ENCODE peak calls at places on chromosomes 4 and X, in seven cellular contexts. S is colonic mucosa; Q is uterus; M is left ventricle myocardium inferior; Y is CD8-positive, alpha-beta T cell; B is heart right ventricle; H is A549. R is an unnamed sample.

GRCh38 chr4:76691767-76692689 is 205.9 kb downstream of the SOWAHB start:
- DNase-seq in S (no peak), Q (no peak), M (no peak), Y (no peak), B (no peak), H (no peak), R (no peak)

GRCh38 chrX:138945219-138945618 is 233.7 kb upstream of the FGF13 start:
- DNase-seq in S (no peak), Q (no peak), M (no peak), Y (no peak), B (no peak), H (no peak), R (no peak)

GRCh38 chr4:174559894-174560293 is 37.6 kb upstream of the HPGD start:
- DNase-seq in S (no peak), Q (no peak), M (no peak), Y (no peak), B (no peak), H (no peak), R (no peak)

GRCh38 chrX:115410731-115411435 is 121.4 kb downstream of the LUZP4 start:
- DNase-seq in S (no peak), Q (no peak), M (no peak), Y (no peak), B (no peak), H (no peak), R (no peak)

GRCh38 chr4:158777423-158777822 is 8.6 kb downstream of the FNIP2 start:
- DNase-seq in S (peak), Q (no peak), M (no peak), Y (no peak), B (no peak), H (no peak), R (no peak)

GRCh38 chrX:70353524-70353923 is 63.6 kb downstream of the KIF4A start:
- DNase-seq in S (no peak), Q (no peak), M (no peak), Y (no peak), B (no peak), H (no peak), R (no peak)

GRCh38 chrX:48648299-48648698 is 35.3 kb upstream of the WAS start:
- DNase-seq in S (peak), Q (peak), M (peak), Y (peak), B (peak), H (peak), R (peak)

GRCh38 chrX:44400588-44400987 is 57.1 kb upstream of the EFHC2 start:
- DNase-seq in S (no peak), Q (no peak), M (no peak), Y (no peak), B (no peak), H (peak), R (no peak)

GRCh38 chrX:43551590-43551989 is 104.5 kb upstream of the MAOA start:
- DNase-seq in S (no peak), Q (no peak), M (no peak), Y (no peak), B (no peak), H (no peak), R (no peak)

GRCh38 chr4:153275380-153276276 is 68.9 kb upstream of the MND1 start:
- DNase-seq in S (no peak), Q (no peak), M (no peak), Y (no peak), B (no peak), H (no peak), R (no peak)

GRCh38 chr4:11732155-11732554 is 303.5 kb upstream of the HS3ST1 start:
- DNase-seq in S (peak), Q (no peak), M (no peak), Y (no peak), B (no peak), H (no peak), R (no peak)

GRCh38 chrX:39827959-39828358 is 269.8 kb downstream of the BCOR start:
- DNase-seq in S (no peak), Q (no peak), M (peak), Y (no peak), B (no peak), H (no peak), R (no peak)

GRCh38 chr4:161376275-161376674 is 787.5 kb downstream of the FSTL5 start:
- DNase-seq in S (no peak), Q (no peak), M (no peak), Y (no peak), B (no peak), H (peak), R (no peak)

GRCh38 chrX:65866146-65866545 is 173.7 kb downstream of the VSIG4 start:
- DNase-seq in S (no peak), Q (no peak), M (no peak), Y (no peak), B (no peak), H (no peak), R (no peak)

GRCh38 chrX:150364347-150365050 is 1.4 kb downstream of the MAMLD1 start:
- DNase-seq in S (peak), Q (no peak), M (peak), Y (no peak), B (peak), H (peak), R (peak)

GRCh38 chr4:89419121-89419695 is 111.6 kb upstream of the GPRIN3 start:
- DNase-seq in S (no peak), Q (no peak), M (no peak), Y (no peak), B (no peak), H (no peak), R (no peak)

GRCh38 chrX:148135738-148136137 is 154.6 kb downstream of the FMR1NB start:
- DNase-seq in S (no peak), Q (no peak), M (no peak), Y (no peak), B (no peak), H (no peak), R (no peak)

GRCh38 chrX:74249963-74250362 is 54.0 kb upstream of the ZCCHC13 start:
- DNase-seq in S (peak), Q (no peak), M (no peak), Y (no peak), B (no peak), H (peak), R (no peak)

GRCh38 chrX:118652717-118653116 is 74.7 kb upstream of the IL13RA1 start:
- DNase-seq in S (no peak), Q (no peak), M (no peak), Y (no peak), B (no peak), H (no peak), R (no peak)

GRCh38 chr4:168124008-168124641 is 31.8 kb downstream of the ANXA10 start:
- DNase-seq in S (no peak), Q (no peak), M (no peak), Y (no peak), B (no peak), H (no peak), R (no peak)

GRCh38 chr4:152408514-152409327 is 127.2 kb downstream of the FBXW7 start:
- DNase-seq in S (peak), Q (no peak), M (no peak), Y (no peak), B (no peak), H (peak), R (no peak)

GRCh38 chrX:109049903-109050302 is 313.5 kb upstream of the IRS4 start:
- DNase-seq in S (no peak), Q (no peak), M (no peak), Y (no peak), B (no peak), H (no peak), R (no peak)

GRCh38 chr4:169727616-169728015 is 30.1 kb downstream of the HPF1 start:
- DNase-seq in S (no peak), Q (no peak), M (no peak), Y (no peak), B (no peak), H (no peak), R (no peak)

DNA sequence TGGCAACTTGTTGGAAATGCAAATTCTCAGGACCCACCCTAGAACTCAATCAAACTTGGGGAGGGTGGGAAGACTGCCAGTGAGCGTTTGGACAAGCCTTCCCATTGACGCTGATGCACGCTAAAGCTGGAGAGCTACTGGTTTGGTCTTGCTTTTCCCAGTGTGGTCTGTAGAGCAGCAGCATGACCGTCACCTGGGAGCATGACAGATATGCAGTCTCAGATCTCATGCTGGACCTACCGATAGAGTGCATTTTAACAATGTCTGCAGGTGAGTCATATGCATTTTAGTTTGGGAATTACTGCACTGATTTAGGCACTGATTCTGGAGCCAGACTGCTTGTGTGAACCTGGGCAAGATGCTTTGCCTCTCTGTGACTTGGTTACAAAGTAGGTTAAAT is 27.2 kb downstream of the HPF1 start:
- DNase-seq in S (no peak), Q (no peak), M (no peak), Y (no peak), B (no peak), H (no peak), R (no peak)
- TF ChIP-seq CTCF in S (no peak), Q (no peak), M (no peak), Y (no peak), B (no peak), H (no peak), R (no peak)

GRCh38 chr4:123342498-123342897 is 54.1 kb upstream of the SPRY1 start:
- DNase-seq in S (no peak), Q (no peak), M (no peak), Y (no peak), B (no peak), H (no peak), R (no peak)

GRCh38 chr4:123338715-123339114 is 57.9 kb upstream of the SPRY1 start:
- DNase-seq in S (no peak), Q (no peak), M (no peak), Y (no peak), B (no peak), H (no peak), R (no peak)

GRCh38 chr4:123339507-123340380 is 56.9 kb upstream of the SPRY1 start:
- DNase-seq in S (no peak), Q (no peak), M (no peak), Y (no peak), B (no peak), H (no peak), R (no peak)

GRCh38 chr4:123343400-123344060 is 53.1 kb upstream of the SPRY1 start:
- DNase-seq in S (no peak), Q (no peak), M (no peak), Y (no peak), B (no peak), H (no peak), R (no peak)

GRCh38 chr4:123340381-123340701 is 56.3 kb upstream of the SPRY1 start:
- DNase-seq in S (no peak), Q (no peak), M (no peak), Y (no peak), B (no peak), H (peak), R (no peak)
- H3K27ac ChIP-seq in S (no peak), Q (peak), M (peak), Y (no peak), B (peak), H (peak), R (no peak)

GRCh38 chrX:50988649-50989048 is 78.1 kb downstream of the BMP15 start:
- DNase-seq in S (peak), Q (no peak), M (no peak), Y (no peak), B (no peak), H (peak), R (no peak)
- TF ChIP-seq CTCF in S (peak), Q (no peak), M (peak), Y (no peak), B (peak), H (peak), R (peak)

GRCh38 chr4:7204656-7205387 is 12.5 kb downstream of the SORCS2 start:
- DNase-seq in S (no peak), Q (no peak), M (no peak), Y (no peak), B (no peak), H (no peak), R (no peak)

GRCh38 chr4:7206856-7207567 is 14.7 kb downstream of the SORCS2 start:
- DNase-seq in S (peak), Q (peak), M (peak), Y (no peak), B (peak), H (peak), R (peak)

GRCh38 chr4:7208509-7209451 is 16.4 kb downstream of the SORCS2 start:
- DNase-seq in S (no peak), Q (no peak), M (no peak), Y (no peak), B (no peak), H (no peak), R (no peak)

GRCh38 chr4:7207791-7208231 is 15.5 kb downstream of the SORCS2 start:
- DNase-seq in S (no peak), Q (peak), M (no peak), Y (no peak), B (no peak), H (no peak), R (no peak)

DNA sequence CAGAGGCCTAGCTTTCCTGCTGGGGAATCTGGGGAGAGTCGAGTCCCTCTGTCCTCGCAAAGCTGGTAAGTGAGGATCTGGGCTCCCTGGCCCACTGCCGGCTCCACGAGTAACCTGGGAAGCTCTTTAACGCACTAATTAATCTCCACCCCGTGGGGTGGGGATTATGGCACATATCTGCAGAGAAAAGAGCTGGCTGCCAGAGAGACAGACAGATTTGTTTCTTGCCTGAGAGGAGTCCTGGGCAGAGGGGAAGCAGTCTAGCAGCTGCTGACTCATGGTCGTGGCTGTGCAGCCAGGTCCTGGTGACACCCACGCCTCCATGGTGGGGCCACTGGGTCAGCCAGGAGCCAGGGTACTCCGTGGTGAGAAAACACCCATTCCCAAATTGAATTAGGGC is 14.0 kb downstream of the SORCS2 start:
- DNase-seq in S (no peak), Q (peak), M (peak), Y (no peak), B (no peak), H (peak), R (no peak)
- H3K27ac ChIP-seq in S (peak), Q (peak), M (peak), Y (no peak), B (peak), H (peak), R (no peak)

DNA sequence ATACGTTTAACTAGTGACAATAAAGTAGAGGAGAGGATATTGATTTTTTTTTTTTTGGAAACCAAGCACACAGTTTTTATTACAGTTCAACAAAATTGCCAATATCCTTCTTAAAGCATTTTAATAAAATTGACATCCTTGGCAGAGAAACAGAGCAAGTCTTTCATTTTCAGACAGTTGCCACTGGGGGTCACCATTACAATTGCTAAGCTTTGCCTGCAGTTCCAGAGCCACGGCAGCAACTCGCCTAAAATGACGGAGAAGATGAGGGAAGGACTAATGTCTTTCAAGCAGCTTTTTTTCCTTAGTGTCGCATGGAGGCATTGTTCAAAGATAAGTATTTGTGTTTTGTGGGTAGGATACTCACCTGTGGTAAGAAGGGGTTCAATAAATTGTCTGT is 507.8 kb upstream of the ARX start:
- DNase-seq in S (no peak), Q (no peak), M (no peak), Y (no peak), B (no peak), H (peak), R (no peak)
- TF ChIP-seq CTCF in S (no peak), Q (no peak), M (peak), Y (no peak), B (peak), H (peak), R (no peak)

GRCh38 chr4:15703439-15703838 is 574 bp downstream of the BST1 start:
- DNase-seq in S (no peak), Q (no peak), M (no peak), Y (no peak), B (no peak), H (no peak), R (no peak)
- H3K27ac ChIP-seq in S (no peak), Q (peak), M (peak), Y (no peak), B (peak), H (peak), R (no peak)

GRCh38 chr4:6345866-6346265 is 76.2 kb downstream of the WFS1 start:
- DNase-seq in S (no peak), Q (no peak), M (peak), Y (no peak), B (no peak), H (no peak), R (no peak)

GRCh38 chr4:6342530-6343293 is 73.1 kb downstream of the WFS1 start:
- DNase-seq in S (no peak), Q (peak), M (peak), Y (no peak), B (peak), H (peak), R (no peak)

GRCh38 chr4:6341696-6342095 is 72.0 kb downstream of the WFS1 start:
- DNase-seq in S (no peak), Q (no peak), M (no peak), Y (no peak), B (no peak), H (no peak), R (no peak)

GRCh38 chr4:6345096-6345830 is 75.6 kb downstream of the WFS1 start:
- DNase-seq in S (no peak), Q (no peak), M (peak), Y (no peak), B (no peak), H (no peak), R (no peak)

DNA sequence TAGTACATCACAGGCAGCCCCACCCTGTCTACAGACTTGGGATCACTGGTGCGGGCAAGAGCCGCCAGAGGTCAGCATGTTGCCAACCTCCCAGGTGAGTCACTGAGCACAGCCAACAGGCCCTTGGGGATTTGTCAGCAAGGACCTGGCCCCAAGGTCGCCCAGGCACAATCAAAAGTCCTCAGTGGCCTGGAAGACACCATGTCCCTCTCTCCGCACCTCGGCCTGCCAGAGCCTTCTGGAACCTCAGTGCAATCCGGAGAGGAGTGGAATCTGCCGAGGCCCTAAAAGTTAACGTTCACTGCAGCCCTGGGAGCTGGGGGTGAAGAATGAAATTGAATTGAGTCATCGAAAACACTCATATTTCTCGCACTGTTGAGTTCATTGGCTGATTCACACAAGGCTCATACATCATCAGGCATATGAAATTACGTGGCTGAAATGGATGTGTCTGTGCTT is 74.3 kb downstream of the WFS1 start:
- DNase-seq in S (no peak), Q (no peak), M (no peak), Y (no peak), B (no peak), H (peak), R (no peak)
- TF ChIP-seq CTCF in S (no peak), Q (no peak), M (no peak), Y (no peak), B (no peak), H (peak), R (no peak)

DNA sequence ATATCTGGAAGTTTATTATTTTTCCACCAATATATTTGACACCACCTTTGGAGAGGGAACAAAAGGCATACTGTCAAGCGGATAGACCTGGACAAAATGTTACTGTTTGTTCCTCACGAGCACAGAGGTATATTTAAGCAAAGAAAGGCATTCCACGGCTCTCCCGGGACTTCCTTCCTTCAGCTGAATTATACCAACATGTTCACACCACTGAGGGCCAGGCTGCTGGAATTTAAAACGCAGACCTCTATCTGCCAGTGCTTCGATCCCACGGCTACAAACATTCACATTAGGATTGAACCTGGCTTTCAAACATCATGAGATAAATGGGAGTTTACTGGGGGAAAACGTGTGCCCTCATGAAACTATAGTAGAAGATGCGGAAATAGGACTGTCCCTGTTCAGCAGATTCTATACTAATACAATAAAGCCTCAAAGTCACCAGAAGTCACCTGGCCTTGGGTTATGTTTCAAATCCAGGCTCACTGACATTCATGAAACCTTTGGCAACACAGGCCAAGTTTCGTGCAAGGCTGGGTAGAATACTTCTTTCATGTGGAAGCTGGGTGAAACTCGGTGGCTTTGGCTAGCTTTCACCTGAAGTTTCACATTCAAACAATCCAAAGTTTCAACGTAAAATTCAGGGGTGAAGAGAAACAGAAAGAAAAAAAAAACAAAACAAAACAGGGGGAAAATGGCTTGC is 39.5 kb downstream of the SORBS2 start:
- DNase-seq in S (no peak), Q (no peak), M (no peak), Y (no peak), B (no peak), H (no peak), R (no peak)
- H3K27ac ChIP-seq in S (no peak), Q (peak), M (peak), Y (no peak), B (peak), H (no peak), R (peak)

GRCh38 chr4:113673450-113673849 is 88.1 kb downstream of the CAMK2D start:
- DNase-seq in S (no peak), Q (no peak), M (no peak), Y (peak), B (no peak), H (no peak), R (no peak)
- TF ChIP-seq CTCF in S (no peak), Q (no peak), M (no peak), Y (no peak), B (no peak), H (no peak), R (no peak)

R was measured in lung.